ENCODE peak calls at places on chromosome 7, in five cellular contexts. I is osteocyte, J is endodermal cell, G is fibroblast of villous mesenchyme, V is choroid plexus epithelial cell. Y is an unnamed sample.

GRCh38 chr7:105015631-105015965 is 1.6 kb downstream of the KMT2E start:
- DNase-seq in J (peak; percentile 65), I (no peak), G (peak; percentile 64), V (peak; percentile 53), Y (no peak)

GRCh38 chr7:125173571-125173970 is 243.9 kb upstream of the POT1 start:
- DNase-seq in I (no peak), J (no peak), G (no peak), V (peak; percentile 17), Y (no peak)

GRCh38 chr7:150367677-150368097 is 935 bp upstream of the REPIN1 start:
- DNase-seq in I (no peak), G (no peak), V (no peak), J (no peak), Y (no peak)

GRCh38 chr7:33730958-33731357 is 174.4 kb upstream of the BMPER start:
- DNase-seq in G (no peak), V (no peak), J (no peak), I (no peak), Y (no peak)

GRCh38 chr7:106285801-106286492 is 1.2 kb upstream of the NAMPT start:
- DNase-seq in I (no peak), G (peak; percentile 77), V (peak; percentile 46), J (no peak), Y (no peak)

GRCh38 chr7:67863911-67864310 is 867.3 kb downstream of the TYW1 start:
- DNase-seq in V (no peak), I (no peak), J (no peak), G (no peak), Y (no peak)

GRCh38 chr7:104791065-104791464 is 222.9 kb upstream of the KMT2E start:
- DNase-seq in G (no peak), I (no peak), J (no peak), V (no peak), Y (no peak)

GRCh38 chr7:106462365-106462859 is 177.6 kb upstream of the NAMPT start:
- DNase-seq in I (no peak), G (peak; percentile 60), J (no peak), V (peak; percentile 72), Y (no peak)

GRCh38 chr7:16502303-16502702 is 24.3 kb upstream of the LRRC72 start:
- DNase-seq in J (no peak), V (no peak), I (no peak), G (no peak), Y (no peak)

GRCh38 chr7:87779806-87780205 is 96.4 kb downstream of the SLC25A40 start:
- DNase-seq in J (no peak), V (no peak), G (no peak), I (no peak), Y (no peak)

GRCh38 chr7:87785368-87785995 is 90.7 kb downstream of the SLC25A40 start:
- DNase-seq in J (no peak), I (no peak), G (no peak), V (no peak), Y (no peak)

GRCh38 chr7:87784424-87784823 is 91.7 kb downstream of the SLC25A40 start:
- DNase-seq in I (no peak), J (no peak), G (peak; percentile 4), V (peak; percentile 40), Y (no peak)
- TF ChIP-seq CTCF in I (no peak), J (peak; percentile 15), G (no peak), V (peak; percentile 27), Y (no peak)

GRCh38 chr7:28533731-28534531 is 121.6 kb downstream of the CREB5 start:
- DNase-seq in V (no peak), J (no peak), I (no peak), G (no peak), Y (no peak)

GRCh38 chr7:28530175-28531142 is 118.1 kb downstream of the CREB5 start:
- DNase-seq in G (peak; percentile 72), J (no peak), V (peak; percentile 21), I (no peak), Y (no peak)

GRCh38 chr7:28539289-28539981 is 127.1 kb downstream of the CREB5 start:
- DNase-seq in I (no peak), V (no peak), G (no peak), J (no peak), Y (no peak)

GRCh38 chr7:28533267-28533666 is 120.9 kb downstream of the CREB5 start:
- DNase-seq in J (no peak), V (no peak), I (no peak), G (no peak), Y (no peak)

GRCh38 chr7:28536259-28536658 is 123.9 kb downstream of the CREB5 start:
- DNase-seq in G (peak; percentile 27), I (no peak), V (peak; percentile 66), J (peak; percentile 87), Y (no peak)
- TF ChIP-seq CTCF in G (peak; percentile 55), I (peak; percentile 44), V (peak; percentile 73), J (peak; percentile 87), Y (peak; percentile 51)

DNA sequence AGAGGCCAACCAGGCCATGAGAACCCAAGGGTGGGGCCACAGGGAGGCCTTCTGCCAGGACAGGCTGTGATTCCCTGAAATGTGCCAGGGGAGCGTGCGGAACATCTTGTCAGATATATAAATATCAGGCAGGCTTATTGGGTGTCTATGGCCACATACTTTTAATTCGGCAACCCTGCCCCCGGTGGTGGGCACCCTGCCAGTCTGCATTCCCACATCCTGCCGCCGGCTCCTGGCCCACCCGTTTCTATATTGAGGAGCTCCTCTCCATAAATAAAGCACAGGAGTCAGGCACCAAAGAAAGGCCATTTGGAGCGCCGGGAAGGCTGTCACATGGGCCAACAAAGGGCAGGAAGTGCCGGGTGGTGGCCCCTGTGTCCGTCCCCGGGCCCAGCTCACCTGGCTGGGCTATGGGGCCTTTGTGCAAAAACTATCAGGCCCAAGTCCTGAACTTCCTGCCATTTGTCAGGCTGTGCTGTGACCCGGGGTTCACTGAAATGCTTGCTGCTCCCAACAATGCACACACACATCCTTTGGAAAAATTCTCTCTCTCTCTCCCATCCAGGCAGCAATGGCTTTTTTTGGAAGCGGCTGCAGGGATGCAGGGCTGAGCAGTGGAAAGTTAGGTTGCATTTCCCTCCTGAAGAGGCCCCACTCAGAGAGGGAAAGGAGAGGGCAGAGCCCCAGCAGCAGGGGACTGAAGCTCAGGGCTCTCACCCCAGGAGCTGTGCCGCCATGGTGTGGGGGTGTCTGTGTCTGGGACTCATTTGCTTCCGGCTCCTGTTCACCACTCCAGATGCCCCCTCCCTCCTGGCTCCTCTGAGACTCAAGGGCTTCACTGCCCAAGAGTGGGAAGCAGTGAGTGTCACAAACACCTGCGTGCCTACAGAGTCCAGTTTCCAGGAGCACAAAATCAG is 25.1 kb upstream of the PODXL start:
- DNase-seq in G (no peak), V (no peak), J (peak; percentile 64), I (no peak), Y (peak; percentile 80)
- TF ChIP-seq CTCF in G (no peak), V (peak; percentile 15), J (peak; percentile 45), I (peak; percentile 28), Y (no peak)

DNA sequence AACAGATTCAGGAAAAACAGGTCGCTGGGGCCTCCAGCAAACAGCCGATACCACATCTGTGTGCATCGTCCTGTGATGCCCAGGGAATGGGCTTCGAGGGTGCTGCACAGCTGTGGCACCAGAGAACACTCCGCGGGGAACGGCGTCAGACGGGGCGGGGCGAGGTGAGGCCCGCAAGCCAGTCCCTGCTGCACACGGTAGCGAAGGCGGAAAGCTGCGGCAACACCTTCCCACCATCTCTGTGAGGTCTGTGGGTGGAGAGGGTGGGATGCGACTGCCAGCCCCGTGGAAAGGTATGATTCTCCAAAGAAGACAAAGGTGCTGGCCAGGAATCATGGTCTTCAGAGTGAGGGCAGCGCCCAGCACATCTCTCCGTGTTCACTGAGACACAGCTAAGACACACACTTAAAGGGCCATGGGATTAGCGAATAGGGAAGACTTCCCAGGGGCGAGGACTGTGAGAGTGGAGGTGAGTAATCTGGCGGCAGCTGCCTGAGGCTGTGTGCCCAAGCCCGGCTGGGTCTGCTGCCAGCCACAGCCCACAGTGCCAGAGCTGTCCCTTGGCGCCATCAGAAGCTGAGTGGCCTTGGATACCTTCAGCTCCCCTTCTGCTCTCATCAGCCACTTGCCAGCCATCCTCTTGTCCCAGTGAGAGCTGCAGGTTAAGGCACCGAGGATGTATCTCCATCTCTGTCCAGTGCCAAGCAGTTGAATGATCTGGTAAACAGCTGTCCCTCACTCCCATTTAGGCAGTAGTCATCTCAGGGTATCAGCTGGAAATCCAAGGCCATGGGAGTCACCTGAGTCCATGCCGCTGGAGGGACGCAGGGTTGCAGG is 17.6 kb downstream of the PRKAG2 start:
- DNase-seq in J (no peak), I (no peak), G (no peak), V (no peak), Y (peak; percentile 60)
- TF ChIP-seq CTCF in J (no peak), I (no peak), G (no peak), V (no peak), Y (no peak)

DNA sequence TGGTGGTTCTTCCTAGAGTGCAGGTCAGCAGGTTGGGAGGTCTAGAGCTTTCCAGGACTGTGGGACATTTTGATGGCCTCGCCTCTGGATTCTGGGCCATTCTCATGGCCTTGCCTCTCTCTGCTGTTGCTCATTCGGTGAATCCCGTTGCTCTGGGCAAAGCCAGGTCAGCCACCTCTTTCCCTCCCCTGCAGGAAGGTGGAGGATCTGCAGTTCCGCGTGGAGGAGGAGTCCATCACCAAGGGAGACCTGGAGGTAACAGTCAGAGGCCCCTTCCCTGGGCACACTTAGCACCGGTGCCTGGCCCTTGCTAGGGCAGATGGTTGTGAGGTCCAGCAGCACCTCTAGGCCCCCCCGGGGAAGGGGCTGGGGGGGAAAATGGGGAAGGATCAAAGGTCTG is 74.9 kb downstream of the CLIP2 start:
- DNase-seq in G (no peak), I (no peak), V (no peak), J (peak; percentile 80), Y (no peak)
- TF ChIP-seq CTCF in G (peak; percentile 14), I (no peak), V (peak; percentile 32), J (peak; percentile 65), Y (no peak)